ENCODE peak calls at places on chromosomes 16 and 17, in four cellular contexts. One of them, this sample, is unnamed.

GRCh38 chr17:72640415-72641165 is 451.9 kb downstream of the SLC39A11 start:
- DNase-seq in GM20000: no peak
- DNase-seq in HCT116: no peak
- DNase-seq in astrocyte of the spinal cord: no peak
- DNase-seq in this sample: no peak

GRCh38 chr16:81443688-81444447 is 740 bp upstream of the CMIP start:
- DNase-seq in HCT116: no peak
- DNase-seq in astrocyte of the spinal cord: no peak
- DNase-seq in GM20000: no peak
- DNase-seq in this sample: no peak

GRCh38 chr17:77106874-77107358 is 33.9 kb upstream of the SEC14L1 start:
- DNase-seq in GM20000: peak
- DNase-seq in astrocyte of the spinal cord: no peak
- DNase-seq in HCT116: no peak
- DNase-seq in this sample: peak

GRCh38 chr17:69500911-69501429 is 86.5 kb downstream of the MAP2K6 start:
- DNase-seq in GM20000: no peak
- DNase-seq in astrocyte of the spinal cord: no peak
- DNase-seq in HCT116: no peak
- DNase-seq in this sample: no peak

GRCh38 chr16:4911831-4912422 is 25.0 kb downstream of the PPL start:
- DNase-seq in HCT116: no peak
- DNase-seq in GM20000: no peak
- DNase-seq in astrocyte of the spinal cord: no peak
- DNase-seq in this sample: no peak

GRCh38 chr16:35744084-35744483 is 2284.7 kb downstream of the TP53TG3F start:
- DNase-seq in HCT116: no peak
- DNase-seq in GM20000: no peak
- DNase-seq in astrocyte of the spinal cord: no peak
- DNase-seq in this sample: no peak

GRCh38 chr16:85697441-85697840 is 8.7 kb upstream of the GINS2 start:
- DNase-seq in HCT116: no peak
- DNase-seq in GM20000: no peak
- DNase-seq in astrocyte of the spinal cord: no peak
- DNase-seq in this sample: no peak

GRCh38 chr17:45311762-45312476 is 4.9 kb downstream of the MAP3K14 start:
- DNase-seq in HCT116: peak
- DNase-seq in astrocyte of the spinal cord: peak
- DNase-seq in GM20000: peak
- DNase-seq in this sample: peak

GRCh38 chr17:62600805-62601204 is 26.7 kb upstream of the MRC2 start:
- DNase-seq in HCT116: no peak
- DNase-seq in astrocyte of the spinal cord: no peak
- DNase-seq in GM20000: no peak
- DNase-seq in this sample: no peak

GRCh38 chr17:79646721-79647455 is 36.0 kb upstream of the RBFOX3 start:
- DNase-seq in HCT116: no peak
- DNase-seq in GM20000: no peak
- DNase-seq in astrocyte of the spinal cord: no peak
- DNase-seq in this sample: no peak

GRCh38 chr17:27578718-27579085 is 52.3 kb upstream of the LGALS9 start:
- DNase-seq in astrocyte of the spinal cord: peak
- DNase-seq in GM20000: peak
- DNase-seq in HCT116: no peak
- DNase-seq in this sample: peak

GRCh38 chr16:27505297-27506236 is 44.1 kb downstream of the GTF3C1 start:
- DNase-seq in GM20000: no peak
- DNase-seq in HCT116: no peak
- DNase-seq in astrocyte of the spinal cord: no peak
- DNase-seq in this sample: no peak

GRCh38 chr17:20988896-20989295 is 53.9 kb downstream of the USP22 start:
- DNase-seq in HCT116: no peak
- DNase-seq in astrocyte of the spinal cord: no peak
- DNase-seq in GM20000: no peak
- DNase-seq in this sample: no peak

GRCh38 chr16:9941245-9941644 is 241.0 kb downstream of the GRIN2A start:
- DNase-seq in GM20000: no peak
- DNase-seq in HCT116: no peak
- DNase-seq in astrocyte of the spinal cord: no peak
- DNase-seq in this sample: no peak

GRCh38 chr17:35210741-35211140 is 16.5 kb upstream of the SLC35G3 start:
- DNase-seq in HCT116: no peak
- DNase-seq in GM20000: no peak
- DNase-seq in astrocyte of the spinal cord: no peak
- DNase-seq in this sample: no peak

GRCh38 chr16:60771138-60771537 is 1265.1 kb downstream of the CDH8 start:
- DNase-seq in HCT116: no peak
- DNase-seq in GM20000: no peak
- DNase-seq in astrocyte of the spinal cord: no peak
- DNase-seq in this sample: no peak

GRCh38 chr16:89202422-89203215 is 2.3 kb upstream of the SLC22A31 start:
- DNase-seq in HCT116: no peak
- DNase-seq in GM20000: no peak
- DNase-seq in astrocyte of the spinal cord: no peak
- DNase-seq in this sample: no peak

GRCh38 chr17:58229881-58230280 is 8.5 kb upstream of the LPO start:
- DNase-seq in GM20000: no peak
- DNase-seq in HCT116: no peak
- DNase-seq in astrocyte of the spinal cord: no peak
- DNase-seq in this sample: no peak

GRCh38 chr17:31067699-31068184 is 27.0 kb upstream of the NF1 start:
- DNase-seq in GM20000: no peak
- DNase-seq in astrocyte of the spinal cord: peak
- DNase-seq in HCT116: peak
- DNase-seq in this sample: no peak

GRCh38 chr17:43611230-43611969 is 50.3 kb downstream of the MEOX1 start:
- DNase-seq in astrocyte of the spinal cord: no peak
- DNase-seq in HCT116: no peak
- DNase-seq in GM20000: no peak
- DNase-seq in this sample: no peak

GRCh38 chr16:53865492-53865863 is 161.5 kb downstream of the FTO start:
- DNase-seq in astrocyte of the spinal cord: peak
- DNase-seq in HCT116: peak
- DNase-seq in GM20000: peak
- DNase-seq in this sample: peak

GRCh38 chr17:34382586-34383224 is 19.7 kb upstream of the CCL1 start:
- DNase-seq in GM20000: no peak
- DNase-seq in astrocyte of the spinal cord: no peak
- DNase-seq in HCT116: no peak
- DNase-seq in this sample: no peak

GRCh38 chr17:21252875-21253645 is at the start of gene NATD1:
- DNase-seq in astrocyte of the spinal cord: peak
- DNase-seq in GM20000: peak
- DNase-seq in HCT116: peak
- DNase-seq in this sample: peak

GRCh38 chr16:81376880-81377279 is 62.1 kb downstream of the GAN start:
- DNase-seq in GM20000: no peak
- DNase-seq in HCT116: peak
- DNase-seq in astrocyte of the spinal cord: no peak
- DNase-seq in this sample: no peak

DNA sequence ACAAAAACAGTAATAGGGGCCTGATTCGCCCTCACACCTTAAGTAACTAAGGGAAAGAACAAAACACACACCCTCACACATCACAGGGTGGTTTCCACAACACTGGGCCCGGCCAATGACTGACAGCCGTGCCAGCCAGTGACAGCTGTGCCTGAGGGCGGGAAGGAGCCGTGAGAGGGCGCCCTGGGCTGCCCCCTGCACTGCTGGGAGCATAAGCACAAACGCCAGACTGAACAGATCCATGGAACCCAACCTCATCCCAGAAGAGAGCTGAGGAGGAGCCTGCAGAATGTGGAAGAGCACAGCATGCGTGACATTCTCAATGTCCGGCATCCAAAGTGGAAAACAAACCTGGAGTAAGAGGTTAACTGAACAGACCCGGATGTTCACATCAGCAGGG is 16.0 kb downstream of the CSNK1D start:
- DNase-seq in GM20000: peak
- DNase-seq in astrocyte of the spinal cord: no peak
- DNase-seq in HCT116: no peak
- DNase-seq in this sample: no peak
- TF ChIP-seq CTCF in GM20000: no peak
- TF ChIP-seq CTCF in astrocyte of the spinal cord: no peak
- TF ChIP-seq CTCF in HCT116: no peak
- TF ChIP-seq CTCF in this sample: no peak

DNA sequence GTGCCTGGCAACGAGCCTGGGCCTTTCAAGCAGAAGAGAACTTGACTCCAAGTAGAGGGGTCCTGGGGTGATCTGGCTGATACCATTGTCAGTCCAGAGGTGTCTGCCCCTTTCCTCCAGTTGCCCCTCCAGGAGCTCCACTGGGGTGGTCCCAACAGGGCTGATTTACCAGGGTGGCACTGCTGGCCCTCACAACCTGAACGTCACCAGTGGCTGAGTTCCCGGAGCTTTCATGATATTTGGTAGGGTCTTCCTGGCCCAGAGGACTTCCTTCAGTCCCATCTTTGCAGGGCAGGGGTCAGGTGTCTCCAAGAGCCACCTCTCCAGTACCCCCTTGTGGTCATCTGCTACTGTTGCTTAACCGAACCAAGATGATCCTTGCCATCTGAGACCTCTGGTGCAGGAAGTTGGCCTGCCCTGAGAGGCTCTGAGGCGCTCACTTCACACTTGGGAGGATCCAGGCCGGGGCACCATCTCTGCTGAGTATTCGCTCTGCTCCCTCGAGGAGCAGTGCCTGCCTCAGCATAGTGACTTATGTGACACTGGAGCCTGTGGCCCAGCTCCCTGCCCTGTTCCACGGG is 3.5 kb downstream of the LIMD2 start:
- DNase-seq in HCT116: peak
- DNase-seq in GM20000: peak
- DNase-seq in astrocyte of the spinal cord: peak
- DNase-seq in this sample: peak
- TF ChIP-seq CTCF in HCT116: peak
- TF ChIP-seq CTCF in GM20000: no peak
- TF ChIP-seq CTCF in astrocyte of the spinal cord: peak
- TF ChIP-seq CTCF in this sample: peak

GRCh38 chr17:2842464-2842863 is 46.2 kb downstream of the RAP1GAP2 start:
- DNase-seq in HCT116: no peak
- DNase-seq in astrocyte of the spinal cord: no peak
- DNase-seq in GM20000: no peak
- DNase-seq in this sample: no peak
- TF ChIP-seq CTCF in HCT116: no peak
- TF ChIP-seq CTCF in astrocyte of the spinal cord: no peak
- TF ChIP-seq CTCF in GM20000: no peak
- TF ChIP-seq CTCF in this sample: no peak

DNA sequence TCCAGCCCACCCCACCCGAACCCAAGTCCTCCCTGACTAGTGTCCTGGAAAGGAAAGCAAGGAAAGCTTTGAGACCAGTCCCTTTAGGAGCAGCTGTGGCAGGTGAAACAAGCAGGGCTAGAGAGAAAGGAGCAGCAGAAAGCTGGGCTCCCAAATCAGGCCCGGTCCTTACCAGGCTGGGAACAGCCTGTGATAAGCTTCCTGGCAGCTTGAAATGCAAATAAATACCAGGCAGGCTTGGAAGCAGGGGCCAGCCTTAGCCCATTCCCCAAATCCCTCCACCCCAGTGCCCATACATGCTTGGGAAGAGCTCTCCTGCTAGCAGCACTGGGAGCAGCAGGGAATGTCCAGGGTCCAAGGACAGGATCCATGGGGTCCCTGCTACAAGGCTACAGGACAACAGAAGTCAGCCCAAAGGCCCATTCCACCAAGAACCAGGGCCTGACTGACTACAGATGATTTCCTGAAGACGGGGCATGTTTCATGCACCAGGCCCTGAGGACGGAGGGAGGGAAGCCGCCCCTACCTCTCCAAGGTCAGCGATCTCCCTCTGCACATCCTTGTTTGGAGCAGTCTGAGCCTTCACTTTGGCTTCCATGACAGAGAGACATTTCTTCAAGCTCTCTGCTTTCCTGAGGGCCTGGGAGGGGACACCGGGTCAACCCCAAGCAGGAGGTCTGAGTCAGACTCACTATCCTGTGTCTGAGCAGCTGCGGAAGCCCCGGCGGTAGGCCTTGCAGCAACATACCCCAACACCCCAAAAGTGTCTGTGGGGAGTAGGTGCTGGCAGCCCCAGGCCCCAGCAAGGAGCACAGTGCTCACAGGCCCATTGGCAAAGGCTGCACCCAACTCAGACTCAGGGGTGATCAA is 2.6 kb upstream of the EXOSC6 start:
- DNase-seq in HCT116: no peak
- DNase-seq in astrocyte of the spinal cord: peak
- DNase-seq in GM20000: no peak
- DNase-seq in this sample: peak
- TF ChIP-seq CTCF in HCT116: no peak
- TF ChIP-seq CTCF in astrocyte of the spinal cord: no peak
- TF ChIP-seq CTCF in GM20000: no peak
- TF ChIP-seq CTCF in this sample: no peak

DNA sequence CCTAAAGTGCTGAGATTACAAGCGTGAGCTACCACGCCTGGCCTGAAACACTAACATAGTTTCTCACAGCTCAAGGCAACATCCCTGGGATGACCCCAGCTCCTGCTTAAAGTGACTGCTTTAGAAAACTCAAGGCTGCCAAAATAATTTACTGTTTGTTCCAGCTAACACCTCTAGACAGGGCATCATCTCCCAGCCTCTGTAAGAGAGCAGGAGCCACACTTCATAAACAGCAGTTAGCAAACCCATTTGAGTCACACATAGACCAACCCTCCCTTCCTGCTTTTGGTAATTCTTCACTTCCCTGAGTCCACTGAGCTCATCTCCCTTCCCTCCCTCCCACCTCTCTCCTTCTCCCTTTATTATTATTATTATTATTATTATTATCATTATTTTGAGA is 201.3 kb downstream of the XYLT1 start:
- DNase-seq in astrocyte of the spinal cord: no peak
- DNase-seq in HCT116: no peak
- DNase-seq in GM20000: no peak
- DNase-seq in this sample: no peak
- TF ChIP-seq CTCF in astrocyte of the spinal cord: no peak
- TF ChIP-seq CTCF in HCT116: no peak
- TF ChIP-seq CTCF in GM20000: no peak
- TF ChIP-seq CTCF in this sample: no peak

GRCh38 chr16:30650369-30651123 is at the start of gene PRR14:
- DNase-seq in HCT116: peak
- DNase-seq in astrocyte of the spinal cord: peak
- DNase-seq in GM20000: peak
- DNase-seq in this sample: peak
- TF ChIP-seq CTCF in HCT116: no peak
- TF ChIP-seq CTCF in astrocyte of the spinal cord: peak
- TF ChIP-seq CTCF in GM20000: no peak
- TF ChIP-seq CTCF in this sample: peak